ENCODE peak calls at places on chromosomes 13 and 19, in nine cellular contexts. Z is iPS DF 6.9, M is heart left ventricle, I is H7, E is GM23338, K is amniotic epithelial cell, S is NCI-H446, N is tibial artery, P is neural crest cell. X is an unnamed sample.

GRCh38 chr13:76965759-76966421 is 17.6 kb downstream of the ACOD1 start:
- DNase-seq in Z (no peak), M (no peak), I (no peak), E (no peak), K (peak), S (no peak), N (peak), P (no peak), X (no peak)

GRCh38 chr19:5950744-5951143 is 27.2 kb downstream of the RANBP3 start:
- DNase-seq in Z (no peak), M (no peak), I (no peak), E (no peak), K (no peak), S (no peak), N (no peak), P (no peak), X (no peak)

GRCh38 chr13:70994204-70994603 is 872.8 kb downstream of the DACH1 start:
- DNase-seq in Z (no peak), M (no peak), I (no peak), E (no peak), K (no peak), S (no peak), N (no peak), P (no peak), X (no peak)

GRCh38 chr13:41500501-41500900 is 43.2 kb downstream of the RGCC start:
- DNase-seq in Z (no peak), M (no peak), I (no peak), E (no peak), K (no peak), S (no peak), N (no peak), P (no peak), X (no peak)

GRCh38 chr13:114132419-114133121 is at the start of gene RASA3:
- DNase-seq in Z (no peak), M (peak), I (peak), E (peak), K (peak), S (no peak), N (peak), P (peak), X (peak)

GRCh38 chr19:42276821-42277220 is 7.8 kb downstream of the CIC start:
- DNase-seq in Z (no peak), M (no peak), I (no peak), E (no peak), K (no peak), S (no peak), N (no peak), P (no peak), X (no peak)

GRCh38 chr13:30520571-30520970 is 54.8 kb upstream of the HMGB1 start:
- DNase-seq in Z (no peak), M (no peak), I (no peak), E (no peak), K (peak), S (no peak), N (no peak), P (no peak), X (no peak)

GRCh38 chr13:108428691-108429090 is 159.2 kb downstream of the TNFSF13B start:
- DNase-seq in Z (no peak), M (no peak), I (no peak), E (no peak), K (no peak), S (no peak), N (no peak), P (no peak), X (no peak)

GRCh38 chr19:45913874-45914830 is at the start of gene NANOS2:
- DNase-seq in Z (peak), M (peak), I (peak), E (peak), K (no peak), S (no peak), N (no peak), P (peak), X (no peak)

GRCh38 chr13:40983269-40983668 is 35.8 kb downstream of the ELF1 start:
- DNase-seq in Z (no peak), M (no peak), I (no peak), E (no peak), K (peak), S (no peak), N (no peak), P (no peak), X (no peak)

GRCh38 chr19:43433689-43434088 is 19.0 kb downstream of the TEX101 start:
- DNase-seq in Z (no peak), M (no peak), I (no peak), E (no peak), K (no peak), S (no peak), N (no peak), P (no peak), X (no peak)

GRCh38 chr19:37955986-37956385 is 49.0 kb downstream of the SIPA1L3 start:
- DNase-seq in Z (no peak), M (no peak), I (no peak), E (no peak), K (no peak), S (no peak), N (no peak), P (no peak), X (no peak)

GRCh38 chr13:48424212-48424611 is 11.3 kb upstream of the LPAR6 start:
- DNase-seq in Z (no peak), M (no peak), I (no peak), E (no peak), K (no peak), S (no peak), N (no peak), P (no peak), X (no peak)

GRCh38 chr13:42355118-42355840 is 83.3 kb downstream of the AKAP11 start:
- DNase-seq in Z (no peak), M (no peak), I (no peak), E (no peak), K (no peak), S (no peak), N (no peak), P (no peak), X (no peak)

GRCh38 chr13:108272333-108272732 is 2.8 kb downstream of the TNFSF13B start:
- DNase-seq in Z (no peak), M (no peak), I (no peak), E (no peak), K (no peak), S (no peak), N (no peak), P (no peak), X (no peak)

GRCh38 chr13:109028626-109029025 is 399.2 kb downstream of the MYO16 start:
- DNase-seq in Z (no peak), M (no peak), I (no peak), E (no peak), K (peak), S (no peak), N (no peak), P (no peak), X (no peak)

GRCh38 chr13:112674412-112675383 is 15.1 kb upstream of the ATP11A start:
- DNase-seq in Z (no peak), M (no peak), I (no peak), E (no peak), K (peak), S (no peak), N (no peak), P (no peak), X (no peak)

GRCh38 chr13:71829542-71829941 is 37.5 kb downstream of the DACH1 start:
- DNase-seq in Z (no peak), M (no peak), I (no peak), E (no peak), K (no peak), S (no peak), N (no peak), P (no peak), X (no peak)

GRCh38 chr13:47291116-47291656 is 394.3 kb upstream of the HTR2A start:
- DNase-seq in Z (no peak), M (no peak), I (no peak), E (no peak), K (no peak), S (no peak), N (no peak), P (no peak), X (no peak)

GRCh38 chr19:19823916-19824315 is 2.4 kb upstream of the ZNF506 start:
- DNase-seq in Z (no peak), M (no peak), I (no peak), E (no peak), K (no peak), S (no peak), N (no peak), P (no peak), X (no peak)

GRCh38 chr19:44609219-44609618 is 4.1 kb upstream of the IGSF23 start:
- DNase-seq in Z (no peak), M (no peak), I (no peak), E (no peak), K (no peak), S (no peak), N (no peak), P (no peak), X (no peak)

GRCh38 chr13:29887651-29888050 is 37.2 kb upstream of the UBL3 start:
- DNase-seq in Z (no peak), M (no peak), I (no peak), E (peak), K (no peak), S (no peak), N (no peak), P (no peak), X (no peak)

GRCh38 chr13:30045916-30046704 is 195.7 kb upstream of the UBL3 start:
- DNase-seq in Z (no peak), M (no peak), I (no peak), E (no peak), K (peak), S (no peak), N (no peak), P (no peak), X (no peak)

GRCh38 chr19:31783592-31783991 is 434.4 kb upstream of the TSHZ3 start:
- DNase-seq in Z (no peak), M (no peak), I (no peak), E (no peak), K (no peak), S (no peak), N (no peak), P (no peak), X (no peak)

GRCh38 chr19:35248310-35249145 is at the start of gene LSR:
- DNase-seq in Z (no peak), M (no peak), I (peak), E (peak), K (no peak), S (no peak), N (peak), P (no peak), X (peak)